ENCODE peak calls at places on chromosomes 5 and 9, in ten cellular contexts. One of them, this sample, is unnamed.

GRCh38 chr5:73826761-73827450 is 200.9 kb downstream of the ARHGEF28 start:
- DNase-seq in GM13977: no peak
- DNase-seq in mammary epithelial cell: peak; percentile 98
- DNase-seq in lung: no peak
- DNase-seq in cardiac fibroblast: peak; percentile 86
- DNase-seq in sigmoid colon: no peak
- DNase-seq in CD4-positive, alpha-beta T cell: no peak
- DNase-seq in heart left ventricle: no peak
- DNase-seq in astrocyte: peak; percentile 61
- DNase-seq in RWPE1: peak; percentile 77
- DNase-seq in this sample: no peak

GRCh38 chr5:139975306-139975705 is 67.8 kb downstream of the NRG2 start:
- DNase-seq in GM13977: no peak
- DNase-seq in mammary epithelial cell: no peak
- DNase-seq in lung: no peak
- DNase-seq in cardiac fibroblast: no peak
- DNase-seq in sigmoid colon: no peak
- DNase-seq in CD4-positive, alpha-beta T cell: no peak
- DNase-seq in heart left ventricle: no peak
- DNase-seq in astrocyte: no peak
- DNase-seq in RWPE1: no peak
- DNase-seq in this sample: no peak

GRCh38 chr5:73321757-73322452 is 126.7 kb downstream of the FOXD1 start:
- DNase-seq in GM13977: no peak
- DNase-seq in mammary epithelial cell: peak; percentile 99
- DNase-seq in lung: no peak
- DNase-seq in cardiac fibroblast: peak; percentile 87
- DNase-seq in sigmoid colon: no peak
- DNase-seq in CD4-positive, alpha-beta T cell: no peak
- DNase-seq in heart left ventricle: no peak
- DNase-seq in astrocyte: peak; percentile 100
- DNase-seq in RWPE1: peak; percentile 100
- DNase-seq in this sample: no peak

GRCh38 chr5:54150841-54151240 is 159.5 kb downstream of the ARL15 start:
- DNase-seq in GM13977: no peak
- DNase-seq in mammary epithelial cell: no peak
- DNase-seq in lung: no peak
- DNase-seq in cardiac fibroblast: no peak
- DNase-seq in sigmoid colon: no peak
- DNase-seq in CD4-positive, alpha-beta T cell: no peak
- DNase-seq in heart left ventricle: no peak
- DNase-seq in astrocyte: no peak
- DNase-seq in RWPE1: no peak
- DNase-seq in this sample: no peak

GRCh38 chr9:87675466-87675865 is 50.5 kb upstream of the CTSL start:
- DNase-seq in GM13977: no peak
- DNase-seq in mammary epithelial cell: no peak
- DNase-seq in lung: peak; percentile 27
- DNase-seq in cardiac fibroblast: no peak
- DNase-seq in sigmoid colon: no peak
- DNase-seq in CD4-positive, alpha-beta T cell: no peak
- DNase-seq in heart left ventricle: no peak
- DNase-seq in astrocyte: no peak
- DNase-seq in RWPE1: no peak
- DNase-seq in this sample: no peak

GRCh38 chr5:138271281-138271680 is 3.1 kb downstream of the GFRA3 start:
- DNase-seq in GM13977: no peak
- DNase-seq in mammary epithelial cell: no peak
- DNase-seq in lung: no peak
- DNase-seq in cardiac fibroblast: no peak
- DNase-seq in sigmoid colon: no peak
- DNase-seq in CD4-positive, alpha-beta T cell: no peak
- DNase-seq in heart left ventricle: no peak
- DNase-seq in astrocyte: no peak
- DNase-seq in RWPE1: no peak
- DNase-seq in this sample: no peak

GRCh38 chr5:148268556-148268955 is at the start of gene SPINK13:
- DNase-seq in GM13977: no peak
- DNase-seq in mammary epithelial cell: peak; percentile 69
- DNase-seq in lung: no peak
- DNase-seq in cardiac fibroblast: peak; percentile 74
- DNase-seq in sigmoid colon: no peak
- DNase-seq in CD4-positive, alpha-beta T cell: no peak
- DNase-seq in heart left ventricle: no peak
- DNase-seq in astrocyte: peak; percentile 82
- DNase-seq in RWPE1: peak; percentile 49
- DNase-seq in this sample: no peak

GRCh38 chr5:10329808-10330481 is 22.2 kb upstream of the CMBL start:
- DNase-seq in GM13977: no peak
- DNase-seq in mammary epithelial cell: no peak
- DNase-seq in lung: no peak
- DNase-seq in cardiac fibroblast: peak; percentile 68
- DNase-seq in sigmoid colon: peak; percentile 80
- DNase-seq in CD4-positive, alpha-beta T cell: no peak
- DNase-seq in heart left ventricle: peak; percentile 66
- DNase-seq in astrocyte: peak; percentile 37
- DNase-seq in RWPE1: no peak
- DNase-seq in this sample: no peak

GRCh38 chr5:4374866-4375265 is 765.3 kb upstream of the ADAMTS16 start:
- DNase-seq in GM13977: no peak
- DNase-seq in mammary epithelial cell: peak; percentile 88
- DNase-seq in lung: no peak
- DNase-seq in cardiac fibroblast: no peak
- DNase-seq in sigmoid colon: no peak
- DNase-seq in CD4-positive, alpha-beta T cell: no peak
- DNase-seq in heart left ventricle: no peak
- DNase-seq in astrocyte: no peak
- DNase-seq in RWPE1: peak; percentile 14
- DNase-seq in this sample: no peak

GRCh38 chr5:145014109-145014508 is 821.0 kb downstream of the PRELID2 start:
- DNase-seq in GM13977: no peak
- DNase-seq in mammary epithelial cell: no peak
- DNase-seq in lung: no peak
- DNase-seq in cardiac fibroblast: no peak
- DNase-seq in sigmoid colon: no peak
- DNase-seq in CD4-positive, alpha-beta T cell: no peak
- DNase-seq in heart left ventricle: no peak
- DNase-seq in astrocyte: no peak
- DNase-seq in RWPE1: no peak
- DNase-seq in this sample: no peak

GRCh38 chr5:136314302-136314701 is 51.0 kb downstream of the TRPC7 start:
- DNase-seq in GM13977: no peak
- DNase-seq in mammary epithelial cell: no peak
- DNase-seq in lung: no peak
- DNase-seq in cardiac fibroblast: no peak
- DNase-seq in sigmoid colon: no peak
- DNase-seq in CD4-positive, alpha-beta T cell: no peak
- DNase-seq in heart left ventricle: no peak
- DNase-seq in astrocyte: no peak
- DNase-seq in RWPE1: no peak
- DNase-seq in this sample: no peak

GRCh38 chr9:137168575-137168906 is 1.3 kb downstream of the LRRC26 start:
- DNase-seq in GM13977: peak; percentile 66
- DNase-seq in mammary epithelial cell: no peak
- DNase-seq in lung: no peak
- DNase-seq in cardiac fibroblast: no peak
- DNase-seq in sigmoid colon: no peak
- DNase-seq in CD4-positive, alpha-beta T cell: no peak
- DNase-seq in heart left ventricle: no peak
- DNase-seq in astrocyte: no peak
- DNase-seq in RWPE1: no peak
- DNase-seq in this sample: no peak

GRCh38 chr9:23821400-23822181 is 4.4 kb downstream of the ELAVL2 start:
- DNase-seq in GM13977: no peak
- DNase-seq in mammary epithelial cell: peak; percentile 62
- DNase-seq in lung: no peak
- DNase-seq in cardiac fibroblast: no peak
- DNase-seq in sigmoid colon: no peak
- DNase-seq in CD4-positive, alpha-beta T cell: no peak
- DNase-seq in heart left ventricle: peak; percentile 22
- DNase-seq in astrocyte: no peak
- DNase-seq in RWPE1: peak; percentile 58
- DNase-seq in this sample: no peak

GRCh38 chr9:38226491-38226951 is 157.5 kb upstream of the SHB start:
- DNase-seq in GM13977: no peak
- DNase-seq in mammary epithelial cell: no peak
- DNase-seq in lung: no peak
- DNase-seq in cardiac fibroblast: no peak
- DNase-seq in sigmoid colon: no peak
- DNase-seq in CD4-positive, alpha-beta T cell: no peak
- DNase-seq in heart left ventricle: no peak
- DNase-seq in astrocyte: no peak
- DNase-seq in RWPE1: no peak
- DNase-seq in this sample: no peak

GRCh38 chr5:78761831-78762230 is 113.3 kb upstream of the LHFPL2 start:
- DNase-seq in GM13977: no peak
- DNase-seq in mammary epithelial cell: no peak
- DNase-seq in lung: no peak
- DNase-seq in cardiac fibroblast: no peak
- DNase-seq in sigmoid colon: no peak
- DNase-seq in CD4-positive, alpha-beta T cell: no peak
- DNase-seq in heart left ventricle: no peak
- DNase-seq in astrocyte: no peak
- DNase-seq in RWPE1: no peak
- DNase-seq in this sample: no peak

GRCh38 chr5:78758169-78758839 is 109.7 kb upstream of the LHFPL2 start:
- DNase-seq in GM13977: peak; percentile 61
- DNase-seq in mammary epithelial cell: no peak
- DNase-seq in lung: no peak
- DNase-seq in cardiac fibroblast: peak; percentile 43
- DNase-seq in sigmoid colon: no peak
- DNase-seq in CD4-positive, alpha-beta T cell: no peak
- DNase-seq in heart left ventricle: no peak
- DNase-seq in astrocyte: peak; percentile 56
- DNase-seq in RWPE1: no peak
- DNase-seq in this sample: no peak

GRCh38 chr5:78757269-78758053 is 108.9 kb upstream of the LHFPL2 start:
- DNase-seq in GM13977: no peak
- DNase-seq in mammary epithelial cell: no peak
- DNase-seq in lung: no peak
- DNase-seq in cardiac fibroblast: peak; percentile 81
- DNase-seq in sigmoid colon: no peak
- DNase-seq in CD4-positive, alpha-beta T cell: no peak
- DNase-seq in heart left ventricle: peak; percentile 57
- DNase-seq in astrocyte: peak; percentile 62
- DNase-seq in RWPE1: no peak
- DNase-seq in this sample: no peak

GRCh38 chr5:78763659-78764189 is 115.2 kb upstream of the LHFPL2 start:
- DNase-seq in GM13977: no peak
- DNase-seq in mammary epithelial cell: no peak
- DNase-seq in lung: no peak
- DNase-seq in cardiac fibroblast: no peak
- DNase-seq in sigmoid colon: no peak
- DNase-seq in CD4-positive, alpha-beta T cell: no peak
- DNase-seq in heart left ventricle: no peak
- DNase-seq in astrocyte: no peak
- DNase-seq in RWPE1: no peak
- DNase-seq in this sample: no peak

GRCh38 chr5:78760411-78761169 is 112.0 kb upstream of the LHFPL2 start:
- DNase-seq in GM13977: no peak
- DNase-seq in mammary epithelial cell: no peak
- DNase-seq in lung: no peak
- DNase-seq in cardiac fibroblast: no peak
- DNase-seq in sigmoid colon: no peak
- DNase-seq in CD4-positive, alpha-beta T cell: no peak
- DNase-seq in heart left ventricle: no peak
- DNase-seq in astrocyte: no peak
- DNase-seq in RWPE1: no peak
- DNase-seq in this sample: no peak
- TF ChIP-seq CTCF in GM13977: peak; percentile 50
- TF ChIP-seq CTCF in mammary epithelial cell: peak; percentile 40
- TF ChIP-seq CTCF in lung: no peak
- TF ChIP-seq CTCF in cardiac fibroblast: peak; percentile 39
- TF ChIP-seq CTCF in sigmoid colon: no peak
- TF ChIP-seq CTCF in CD4-positive, alpha-beta T cell: no peak
- TF ChIP-seq CTCF in heart left ventricle: no peak
- TF ChIP-seq CTCF in astrocyte: peak; percentile 30
- TF ChIP-seq CTCF in RWPE1: no peak
- TF ChIP-seq CTCF in this sample: no peak

GRCh38 chr5:95283761-95284511 is 958 bp downstream of the MCTP1 start:
- DNase-seq in GM13977: peak; percentile 64
- DNase-seq in mammary epithelial cell: peak; percentile 35
- DNase-seq in lung: peak; percentile 49
- DNase-seq in cardiac fibroblast: peak; percentile 11
- DNase-seq in sigmoid colon: no peak
- DNase-seq in CD4-positive, alpha-beta T cell: no peak
- DNase-seq in heart left ventricle: peak; percentile 33
- DNase-seq in astrocyte: peak; percentile 3
- DNase-seq in RWPE1: peak; percentile 32
- DNase-seq in this sample: no peak
- TF ChIP-seq CTCF in GM13977: peak; percentile 57
- TF ChIP-seq CTCF in mammary epithelial cell: peak; percentile 50
- TF ChIP-seq CTCF in lung: no peak
- TF ChIP-seq CTCF in cardiac fibroblast: peak; percentile 54
- TF ChIP-seq CTCF in sigmoid colon: peak; percentile 17
- TF ChIP-seq CTCF in CD4-positive, alpha-beta T cell: no peak
- TF ChIP-seq CTCF in heart left ventricle: peak; percentile 30
- TF ChIP-seq CTCF in astrocyte: no peak
- TF ChIP-seq CTCF in RWPE1: peak; percentile 30
- TF ChIP-seq CTCF in this sample: peak; percentile 55

GRCh38 chr5:169095410-169095772 is 205.5 kb downstream of the SLIT3 start:
- DNase-seq in GM13977: no peak
- DNase-seq in mammary epithelial cell: no peak
- DNase-seq in lung: no peak
- DNase-seq in cardiac fibroblast: no peak
- DNase-seq in sigmoid colon: no peak
- DNase-seq in CD4-positive, alpha-beta T cell: no peak
- DNase-seq in heart left ventricle: no peak
- DNase-seq in astrocyte: no peak
- DNase-seq in RWPE1: no peak
- DNase-seq in this sample: no peak
- TF ChIP-seq CTCF in GM13977: no peak
- TF ChIP-seq CTCF in mammary epithelial cell: no peak
- TF ChIP-seq CTCF in lung: no peak
- TF ChIP-seq CTCF in cardiac fibroblast: no peak
- TF ChIP-seq CTCF in sigmoid colon: no peak
- TF ChIP-seq CTCF in CD4-positive, alpha-beta T cell: no peak
- TF ChIP-seq CTCF in heart left ventricle: no peak
- TF ChIP-seq CTCF in astrocyte: no peak
- TF ChIP-seq CTCF in RWPE1: no peak
- TF ChIP-seq CTCF in this sample: no peak

DNA sequence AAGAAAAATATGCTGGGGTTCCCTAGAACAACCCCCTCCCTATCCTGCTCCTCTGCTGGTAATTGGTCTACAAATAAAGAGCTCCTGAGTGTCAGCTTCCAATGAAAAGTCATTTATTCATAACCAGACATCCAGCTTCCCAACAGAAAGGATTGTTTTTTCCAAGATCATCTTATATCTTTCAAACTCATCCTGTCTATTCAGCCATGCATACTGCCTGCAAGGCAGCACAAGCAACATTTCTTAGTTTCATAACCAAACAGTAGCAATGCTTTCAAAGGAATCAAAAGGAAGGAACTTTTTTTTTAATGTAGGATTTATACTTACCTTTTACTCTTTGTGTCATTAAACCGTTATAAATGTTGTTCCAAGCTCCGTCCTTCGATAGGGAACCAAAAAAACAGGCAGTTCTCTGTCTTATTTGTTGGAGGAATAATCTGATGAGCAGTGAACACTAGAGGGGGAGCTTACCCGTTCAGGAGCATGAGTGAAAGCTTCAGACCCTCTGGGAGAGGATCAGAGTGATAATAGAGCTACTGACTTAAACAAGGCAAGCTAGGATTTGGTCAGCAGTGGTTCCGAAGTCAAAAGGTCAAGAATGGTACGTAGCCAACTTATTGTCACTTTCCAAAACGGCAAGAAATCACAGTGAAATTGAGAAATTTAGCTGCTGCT is 893.1 kb downstream of the NR2F1-AS1 start:
- DNase-seq in GM13977: no peak
- DNase-seq in mammary epithelial cell: peak; percentile 8
- DNase-seq in lung: no peak
- DNase-seq in cardiac fibroblast: peak; percentile 80
- DNase-seq in sigmoid colon: no peak
- DNase-seq in CD4-positive, alpha-beta T cell: no peak
- DNase-seq in heart left ventricle: no peak
- DNase-seq in astrocyte: peak; percentile 56
- DNase-seq in RWPE1: peak; percentile 5
- DNase-seq in this sample: no peak
- TF ChIP-seq CTCF in GM13977: no peak
- TF ChIP-seq CTCF in mammary epithelial cell: peak; percentile 24
- TF ChIP-seq CTCF in lung: no peak
- TF ChIP-seq CTCF in cardiac fibroblast: peak; percentile 50
- TF ChIP-seq CTCF in sigmoid colon: no peak
- TF ChIP-seq CTCF in CD4-positive, alpha-beta T cell: no peak
- TF ChIP-seq CTCF in heart left ventricle: no peak
- TF ChIP-seq CTCF in astrocyte: peak; percentile 48
- TF ChIP-seq CTCF in RWPE1: no peak
- TF ChIP-seq CTCF in this sample: peak; percentile 66